ENCODE peak calls at places on chromosomes 6 and 20, in four cellular contexts. One of them, this sample, is unnamed.
A peak's percentile ranks its signal among the peaks of the same experiment; 100 is the strongest.

GRCh38 chr6:143279385-143279784 is 171.1 kb downstream of the ADAT2 start:
- DNase-seq in fibroblast of mammary gland: peak; percentile 26
- DNase-seq in cardiac muscle cell: peak; percentile 28
- DNase-seq in progenitor cell of endocrine pancreas: no peak
- DNase-seq in this sample: no peak

GRCh38 chr6:46265373-46265772 is 94.6 kb upstream of the ENPP5 start:
- DNase-seq in progenitor cell of endocrine pancreas: no peak
- DNase-seq in fibroblast of mammary gland: peak; percentile 13
- DNase-seq in cardiac muscle cell: no peak
- DNase-seq in this sample: no peak

GRCh38 chr20:9200196-9200595 is 131.3 kb downstream of the PLCB4 start:
- DNase-seq in progenitor cell of endocrine pancreas: no peak
- DNase-seq in fibroblast of mammary gland: peak; percentile 81
- DNase-seq in cardiac muscle cell: peak; percentile 70
- DNase-seq in this sample: no peak

GRCh38 chr20:51563597-51564332 is 21.2 kb upstream of the NFATC2 start:
- DNase-seq in fibroblast of mammary gland: peak; percentile 80
- DNase-seq in progenitor cell of endocrine pancreas: no peak
- DNase-seq in cardiac muscle cell: peak; percentile 88
- DNase-seq in this sample: peak; percentile 84

GRCh38 chr20:1272368-1273155 is 6.5 kb downstream of the SNPH start:
- DNase-seq in progenitor cell of endocrine pancreas: no peak
- DNase-seq in fibroblast of mammary gland: no peak
- DNase-seq in cardiac muscle cell: no peak
- DNase-seq in this sample: no peak

GRCh38 chr20:46828471-46828870 is 66.2 kb upstream of the EYA2 start:
- DNase-seq in fibroblast of mammary gland: peak; percentile 60
- DNase-seq in cardiac muscle cell: peak; percentile 24
- DNase-seq in progenitor cell of endocrine pancreas: no peak
- DNase-seq in this sample: peak; percentile 73

GRCh38 chr6:145244712-145245111 is 490.6 kb downstream of the EPM2A start:
- DNase-seq in cardiac muscle cell: peak; percentile 38
- DNase-seq in fibroblast of mammary gland: peak; percentile 20
- DNase-seq in progenitor cell of endocrine pancreas: no peak
- DNase-seq in this sample: no peak

GRCh38 chr20:6632187-6632586 is 135.3 kb upstream of the BMP2 start:
- DNase-seq in cardiac muscle cell: peak; percentile 69
- DNase-seq in progenitor cell of endocrine pancreas: no peak
- DNase-seq in fibroblast of mammary gland: peak; percentile 15
- DNase-seq in this sample: no peak

GRCh38 chr20:50930139-50931047 is 844 bp downstream of the ADNP start:
- DNase-seq in fibroblast of mammary gland: no peak
- DNase-seq in progenitor cell of endocrine pancreas: peak; percentile 17
- DNase-seq in cardiac muscle cell: no peak
- DNase-seq in this sample: no peak

GRCh38 chr6:27553123-27553904 is 80.4 kb upstream of the ZNF184 start:
- DNase-seq in cardiac muscle cell: peak; percentile 31
- DNase-seq in progenitor cell of endocrine pancreas: no peak
- DNase-seq in fibroblast of mammary gland: peak; percentile 77
- DNase-seq in this sample: peak; percentile 80

GRCh38 chr6:47308223-47308567 is 1.5 kb downstream of the TNFRSF21 start:
- DNase-seq in progenitor cell of endocrine pancreas: no peak
- DNase-seq in cardiac muscle cell: peak; percentile 24
- DNase-seq in fibroblast of mammary gland: no peak
- DNase-seq in this sample: no peak

GRCh38 chr20:47574616-47575401 is 73.1 kb downstream of the NCOA3 start:
- DNase-seq in fibroblast of mammary gland: peak; percentile 45
- DNase-seq in cardiac muscle cell: peak; percentile 47
- DNase-seq in progenitor cell of endocrine pancreas: no peak
- DNase-seq in this sample: no peak

GRCh38 chr6:13927203-13927602 is 2.5 kb downstream of the RNF182 start:
- DNase-seq in fibroblast of mammary gland: no peak
- DNase-seq in cardiac muscle cell: no peak
- DNase-seq in progenitor cell of endocrine pancreas: no peak
- DNase-seq in this sample: no peak
- TF ChIP-seq CTCF in fibroblast of mammary gland: no peak
- TF ChIP-seq CTCF in cardiac muscle cell: no peak
- TF ChIP-seq CTCF in progenitor cell of endocrine pancreas: peak; percentile 31
- TF ChIP-seq CTCF in this sample: no peak

GRCh38 chr6:111338843-111339242 is 144.2 kb downstream of the REV3L start:
- DNase-seq in progenitor cell of endocrine pancreas: no peak
- DNase-seq in fibroblast of mammary gland: no peak
- DNase-seq in cardiac muscle cell: no peak
- DNase-seq in this sample: no peak

GRCh38 chr6:111339294-111339693 is 143.7 kb downstream of the REV3L start:
- DNase-seq in progenitor cell of endocrine pancreas: no peak
- DNase-seq in fibroblast of mammary gland: no peak
- DNase-seq in cardiac muscle cell: no peak
- DNase-seq in this sample: no peak

GRCh38 chr6:111337715-111338333 is 145.2 kb downstream of the REV3L start:
- DNase-seq in fibroblast of mammary gland: no peak
- DNase-seq in progenitor cell of endocrine pancreas: no peak
- DNase-seq in cardiac muscle cell: no peak
- DNase-seq in this sample: no peak

GRCh38 chr6:111347589-111347988 is 135.4 kb downstream of the REV3L start:
- DNase-seq in progenitor cell of endocrine pancreas: no peak
- DNase-seq in cardiac muscle cell: no peak
- DNase-seq in fibroblast of mammary gland: no peak
- DNase-seq in this sample: no peak

GRCh38 chr6:111342913-111343312 is 140.1 kb downstream of the REV3L start:
- DNase-seq in progenitor cell of endocrine pancreas: no peak
- DNase-seq in fibroblast of mammary gland: peak; percentile 10
- DNase-seq in cardiac muscle cell: peak; percentile 46
- DNase-seq in this sample: no peak
- TF ChIP-seq CTCF in progenitor cell of endocrine pancreas: no peak
- TF ChIP-seq CTCF in fibroblast of mammary gland: no peak
- TF ChIP-seq CTCF in cardiac muscle cell: no peak
- TF ChIP-seq CTCF in this sample: no peak

GRCh38 chr6:6366778-6367177 is 46.3 kb upstream of the F13A1 start:
- DNase-seq in fibroblast of mammary gland: no peak
- DNase-seq in cardiac muscle cell: no peak
- DNase-seq in progenitor cell of endocrine pancreas: no peak
- DNase-seq in this sample: no peak
- TF ChIP-seq CTCF in fibroblast of mammary gland: no peak
- TF ChIP-seq CTCF in cardiac muscle cell: no peak
- TF ChIP-seq CTCF in progenitor cell of endocrine pancreas: peak; percentile 7
- TF ChIP-seq CTCF in this sample: no peak

GRCh38 chr6:5050009-5050408 is 35.1 kb upstream of the PPP1R3G start:
- DNase-seq in fibroblast of mammary gland: no peak
- DNase-seq in progenitor cell of endocrine pancreas: no peak
- DNase-seq in cardiac muscle cell: no peak
- DNase-seq in this sample: no peak

GRCh38 chr6:5041955-5042354 is 38.1 kb upstream of the RPP40 start:
- DNase-seq in progenitor cell of endocrine pancreas: no peak
- DNase-seq in cardiac muscle cell: no peak
- DNase-seq in fibroblast of mammary gland: no peak
- DNase-seq in this sample: no peak

GRCh38 chr6:5045417-5045816 is 39.7 kb upstream of the PPP1R3G start:
- DNase-seq in progenitor cell of endocrine pancreas: no peak
- DNase-seq in cardiac muscle cell: no peak
- DNase-seq in fibroblast of mammary gland: no peak
- DNase-seq in this sample: no peak

GRCh38 chr6:5042436-5042835 is 38.6 kb upstream of the RPP40 start:
- DNase-seq in fibroblast of mammary gland: no peak
- DNase-seq in progenitor cell of endocrine pancreas: no peak
- DNase-seq in cardiac muscle cell: no peak
- DNase-seq in this sample: no peak

DNA sequence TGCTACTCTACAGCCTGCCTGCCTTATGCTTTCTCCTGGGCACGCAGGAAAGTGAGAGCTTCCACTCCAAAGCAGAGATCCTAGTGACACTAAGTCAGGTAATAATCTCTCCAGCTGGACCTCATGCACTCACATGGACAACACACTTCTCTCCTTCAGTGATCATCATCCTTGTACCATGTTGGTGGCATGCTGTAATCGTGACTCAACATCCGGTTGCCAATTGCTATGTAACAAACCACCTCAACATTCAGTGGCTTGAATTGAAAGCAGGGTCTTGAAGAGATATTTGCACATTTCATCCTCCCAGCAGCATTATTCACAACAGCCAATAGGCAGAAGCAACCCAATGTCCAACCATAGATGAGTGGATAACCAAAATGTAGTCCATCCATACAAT is 40.3 kb upstream of the PPP1R3G start:
- DNase-seq in cardiac muscle cell: no peak
- DNase-seq in fibroblast of mammary gland: no peak
- DNase-seq in progenitor cell of endocrine pancreas: no peak
- DNase-seq in this sample: no peak
- TF ChIP-seq CTCF in cardiac muscle cell: no peak
- TF ChIP-seq CTCF in fibroblast of mammary gland: no peak
- TF ChIP-seq CTCF in progenitor cell of endocrine pancreas: no peak
- TF ChIP-seq CTCF in this sample: no peak

GRCh38 chr20:45538209-45538798 is 978 bp downstream of the WFDC6 start:
- DNase-seq in cardiac muscle cell: no peak
- DNase-seq in progenitor cell of endocrine pancreas: no peak
- DNase-seq in fibroblast of mammary gland: no peak
- DNase-seq in this sample: peak; percentile 14
- TF ChIP-seq CTCF in cardiac muscle cell: no peak
- TF ChIP-seq CTCF in progenitor cell of endocrine pancreas: peak; percentile 24
- TF ChIP-seq CTCF in fibroblast of mammary gland: no peak
- TF ChIP-seq CTCF in this sample: no peak

GRCh38 chr20:61057313-61058171 is 194.5 kb upstream of the CDH4 start:
- DNase-seq in fibroblast of mammary gland: no peak
- DNase-seq in progenitor cell of endocrine pancreas: no peak
- DNase-seq in cardiac muscle cell: no peak
- DNase-seq in this sample: no peak
- TF ChIP-seq CTCF in fibroblast of mammary gland: no peak
- TF ChIP-seq CTCF in progenitor cell of endocrine pancreas: no peak
- TF ChIP-seq CTCF in cardiac muscle cell: no peak
- TF ChIP-seq CTCF in this sample: no peak

DNA sequence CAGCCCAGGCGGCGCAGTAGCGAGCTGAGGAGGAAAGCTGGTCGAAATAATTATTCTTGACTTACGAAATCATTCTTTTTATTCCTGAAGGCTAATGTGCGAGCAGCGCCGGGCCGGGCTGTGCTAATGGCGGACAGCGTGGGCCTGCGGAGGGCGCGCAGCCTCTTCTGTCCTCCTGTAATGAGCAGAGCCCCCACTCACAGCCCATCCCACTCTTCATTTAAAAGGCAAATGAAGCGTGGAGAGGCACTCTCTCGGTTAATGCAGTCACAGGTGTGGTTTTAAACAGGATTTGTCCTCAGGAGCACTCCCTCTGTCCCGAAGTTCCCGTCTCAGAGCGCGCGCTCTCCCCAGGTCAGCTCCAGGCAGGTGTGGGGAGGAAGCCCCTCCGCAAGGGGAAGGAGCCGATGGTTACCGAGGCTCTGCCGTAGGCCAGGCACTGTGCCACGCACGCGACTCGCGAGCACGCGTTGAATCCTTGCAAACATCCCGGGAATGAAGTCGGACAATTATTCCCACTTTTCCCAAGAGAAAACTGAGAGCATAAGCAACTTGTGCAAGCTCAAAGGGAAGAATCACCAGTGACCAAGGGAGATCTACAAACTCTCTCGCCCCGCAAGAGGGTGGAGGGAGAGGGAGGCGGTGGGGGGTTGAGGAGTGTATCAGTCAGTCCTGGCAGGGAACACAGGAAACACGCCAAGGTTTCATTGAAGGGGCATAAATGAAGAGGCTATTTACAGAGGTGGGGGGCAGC is 35.5 kb upstream of the ZFAND3 start:
- DNase-seq in fibroblast of mammary gland: peak; percentile 50
- DNase-seq in progenitor cell of endocrine pancreas: no peak
- DNase-seq in cardiac muscle cell: peak; percentile 55
- DNase-seq in this sample: no peak
- TF ChIP-seq CTCF in fibroblast of mammary gland: no peak
- TF ChIP-seq CTCF in progenitor cell of endocrine pancreas: peak; percentile 11
- TF ChIP-seq CTCF in cardiac muscle cell: peak; percentile 24
- TF ChIP-seq CTCF in this sample: peak; percentile 5